ENCODE peak calls at places on chromosome 11, in nine cellular contexts. One of them, this sample, is unnamed.

GRCh38 chr11:134615041-134615615 is 203.1 kb upstream of the B3GAT1 start:
- DNase-seq in HCT116: no peak
- DNase-seq in HepG2: no peak
- DNase-seq in GM23338: no peak
- DNase-seq in stomach: no peak
- DNase-seq in SK-N-SH: no peak
- DNase-seq in SK-N-MC: no peak
- DNase-seq in HL-60: no peak
- DNase-seq in GM12892: no peak
- DNase-seq in this sample: no peak

GRCh38 chr11:6604081-6604626 is 580 bp downstream of the ILK start:
- DNase-seq in HCT116: no peak
- DNase-seq in HepG2: peak; percentile 64
- DNase-seq in GM23338: peak; percentile 59
- DNase-seq in stomach: peak; percentile 45
- DNase-seq in SK-N-SH: peak; percentile 73
- DNase-seq in SK-N-MC: no peak
- DNase-seq in HL-60: peak; percentile 68
- DNase-seq in GM12892: no peak
- DNase-seq in this sample: peak; percentile 89

GRCh38 chr11:67301951-67302516 is 1.3 kb upstream of the SSH3 start:
- DNase-seq in HCT116: no peak
- DNase-seq in HepG2: no peak
- DNase-seq in GM23338: peak; percentile 83
- DNase-seq in stomach: peak; percentile 67
- DNase-seq in SK-N-SH: no peak
- DNase-seq in SK-N-MC: no peak
- DNase-seq in HL-60: peak; percentile 60
- DNase-seq in GM12892: peak; percentile 13
- DNase-seq in this sample: peak; percentile 81

GRCh38 chr11:84264066-84264465 is 977.9 kb upstream of the CCDC90B start:
- DNase-seq in HCT116: no peak
- DNase-seq in HepG2: no peak
- DNase-seq in GM23338: no peak
- DNase-seq in stomach: no peak
- DNase-seq in SK-N-SH: no peak
- DNase-seq in SK-N-MC: no peak
- DNase-seq in HL-60: no peak
- DNase-seq in GM12892: no peak
- DNase-seq in this sample: no peak

GRCh38 chr11:61700221-61700620 is 20.0 kb downstream of the DAGLA start:
- DNase-seq in HCT116: peak; percentile 38
- DNase-seq in HepG2: peak; percentile 46
- DNase-seq in GM23338: no peak
- DNase-seq in stomach: peak; percentile 83
- DNase-seq in SK-N-SH: no peak
- DNase-seq in SK-N-MC: no peak
- DNase-seq in HL-60: no peak
- DNase-seq in GM12892: no peak
- DNase-seq in this sample: no peak

GRCh38 chr11:105767945-105768344 is 158.1 kb downstream of the GRIA4 start:
- DNase-seq in HCT116: no peak
- DNase-seq in HepG2: no peak
- DNase-seq in GM23338: no peak
- DNase-seq in stomach: no peak
- DNase-seq in SK-N-SH: no peak
- DNase-seq in SK-N-MC: no peak
- DNase-seq in HL-60: no peak
- DNase-seq in GM12892: no peak
- DNase-seq in this sample: no peak

GRCh38 chr11:102138677-102139076 is 28.4 kb downstream of the YAP1 start:
- DNase-seq in HCT116: no peak
- DNase-seq in HepG2: no peak
- DNase-seq in GM23338: no peak
- DNase-seq in stomach: no peak
- DNase-seq in SK-N-SH: no peak
- DNase-seq in SK-N-MC: no peak
- DNase-seq in HL-60: no peak
- DNase-seq in GM12892: no peak
- DNase-seq in this sample: no peak

GRCh38 chr11:64726211-64726641 is 3.2 kb upstream of the NRXN2 start:
- DNase-seq in HCT116: no peak
- DNase-seq in HepG2: no peak
- DNase-seq in GM23338: peak; percentile 41
- DNase-seq in stomach: no peak
- DNase-seq in SK-N-SH: no peak
- DNase-seq in SK-N-MC: no peak
- DNase-seq in HL-60: no peak
- DNase-seq in GM12892: no peak
- DNase-seq in this sample: peak; percentile 69

GRCh38 chr11:1829039-1829820 is 5.6 kb upstream of the SYT8 start:
- DNase-seq in HCT116: no peak
- DNase-seq in HepG2: no peak
- DNase-seq in GM23338: no peak
- DNase-seq in stomach: no peak
- DNase-seq in SK-N-SH: no peak
- DNase-seq in SK-N-MC: no peak
- DNase-seq in HL-60: no peak
- DNase-seq in GM12892: peak; percentile 25
- DNase-seq in this sample: no peak

GRCh38 chr11:77771135-77771534 is 49.4 kb downstream of the RSF1 start:
- DNase-seq in HCT116: no peak
- DNase-seq in HepG2: no peak
- DNase-seq in GM23338: no peak
- DNase-seq in stomach: no peak
- DNase-seq in SK-N-SH: no peak
- DNase-seq in SK-N-MC: peak; percentile 6
- DNase-seq in HL-60: no peak
- DNase-seq in GM12892: no peak
- DNase-seq in this sample: no peak

GRCh38 chr11:35617687-35618496 is at the start of gene FJX1:
- DNase-seq in HCT116: no peak
- DNase-seq in HepG2: peak; percentile 17
- DNase-seq in GM23338: peak; percentile 90
- DNase-seq in stomach: no peak
- DNase-seq in SK-N-SH: peak; percentile 96
- DNase-seq in SK-N-MC: no peak
- DNase-seq in HL-60: peak; percentile 13
- DNase-seq in GM12892: peak; percentile 70
- DNase-seq in this sample: peak; percentile 78

GRCh38 chr11:28837599-28837998 is 729.4 kb downstream of the METTL15 start:
- DNase-seq in HCT116: no peak
- DNase-seq in HepG2: no peak
- DNase-seq in GM23338: no peak
- DNase-seq in stomach: no peak
- DNase-seq in SK-N-SH: no peak
- DNase-seq in SK-N-MC: no peak
- DNase-seq in HL-60: no peak
- DNase-seq in GM12892: no peak
- DNase-seq in this sample: no peak

GRCh38 chr11:92224394-92225205 is at the start of gene FAT3:
- DNase-seq in HCT116: no peak
- DNase-seq in HepG2: no peak
- DNase-seq in GM23338: peak; percentile 81
- DNase-seq in stomach: no peak
- DNase-seq in SK-N-SH: peak; percentile 83
- DNase-seq in SK-N-MC: no peak
- DNase-seq in HL-60: no peak
- DNase-seq in GM12892: no peak
- DNase-seq in this sample: no peak

GRCh38 chr11:131002145-131002544 is 85.9 kb upstream of the SNX19 start:
- DNase-seq in HCT116: no peak
- DNase-seq in HepG2: no peak
- DNase-seq in GM23338: no peak
- DNase-seq in stomach: no peak
- DNase-seq in SK-N-SH: no peak
- DNase-seq in SK-N-MC: no peak
- DNase-seq in HL-60: no peak
- DNase-seq in GM12892: no peak
- DNase-seq in this sample: no peak

GRCh38 chr11:14981507-14981906 is 9.4 kb upstream of the CALCA start:
- DNase-seq in HCT116: no peak
- DNase-seq in HepG2: no peak
- DNase-seq in GM23338: no peak
- DNase-seq in stomach: no peak
- DNase-seq in SK-N-SH: no peak
- DNase-seq in SK-N-MC: no peak
- DNase-seq in HL-60: no peak
- DNase-seq in GM12892: no peak
- DNase-seq in this sample: no peak

GRCh38 chr11:115803341-115803740 is 299.1 kb upstream of the CADM1 start:
- DNase-seq in HCT116: no peak
- DNase-seq in HepG2: no peak
- DNase-seq in GM23338: no peak
- DNase-seq in stomach: no peak
- DNase-seq in SK-N-SH: no peak
- DNase-seq in SK-N-MC: no peak
- DNase-seq in HL-60: no peak
- DNase-seq in GM12892: no peak
- DNase-seq in this sample: no peak

GRCh38 chr11:131724436-131724995 is 354.1 kb downstream of the NTM start:
- DNase-seq in HCT116: no peak
- DNase-seq in HepG2: no peak
- DNase-seq in GM23338: no peak
- DNase-seq in stomach: no peak
- DNase-seq in SK-N-SH: no peak
- DNase-seq in SK-N-MC: no peak
- DNase-seq in HL-60: no peak
- DNase-seq in GM12892: no peak
- DNase-seq in this sample: no peak

GRCh38 chr11:59669611-59670009 is 773 bp upstream of the PATL1 start:
- DNase-seq in HCT116: no peak
- DNase-seq in HepG2: no peak
- DNase-seq in GM23338: peak; percentile 63
- DNase-seq in stomach: peak; percentile 34
- DNase-seq in SK-N-SH: no peak
- DNase-seq in SK-N-MC: no peak
- DNase-seq in HL-60: no peak
- DNase-seq in GM12892: no peak
- DNase-seq in this sample: peak; percentile 91

GRCh38 chr11:125335101-125335500 is 161.0 kb downstream of the FEZ1 start:
- DNase-seq in HCT116: no peak
- DNase-seq in HepG2: no peak
- DNase-seq in GM23338: no peak
- DNase-seq in stomach: no peak
- DNase-seq in SK-N-SH: no peak
- DNase-seq in SK-N-MC: no peak
- DNase-seq in HL-60: no peak
- DNase-seq in GM12892: no peak
- DNase-seq in this sample: peak; percentile 56

GRCh38 chr11:129866328-129866727 is 29.1 kb downstream of the NFRKB start:
- DNase-seq in HCT116: no peak
- DNase-seq in HepG2: no peak
- DNase-seq in GM23338: no peak
- DNase-seq in stomach: no peak
- DNase-seq in SK-N-SH: no peak
- DNase-seq in SK-N-MC: no peak
- DNase-seq in HL-60: no peak
- DNase-seq in GM12892: no peak
- DNase-seq in this sample: no peak
- TF ChIP-seq POLR2AphosphoS5 in HCT116: no peak
- TF ChIP-seq POLR2AphosphoS5 in HepG2: peak; percentile 4
- TF ChIP-seq POLR2AphosphoS5 in GM23338: no peak
- TF ChIP-seq POLR2AphosphoS5 in stomach: no peak
- TF ChIP-seq POLR2AphosphoS5 in SK-N-SH: no peak
- TF ChIP-seq POLR2AphosphoS5 in SK-N-MC: no peak
- TF ChIP-seq POLR2AphosphoS5 in HL-60: no peak
- TF ChIP-seq POLR2AphosphoS5 in GM12892: no peak
- TF ChIP-seq POLR2AphosphoS5 in this sample: no peak

DNA sequence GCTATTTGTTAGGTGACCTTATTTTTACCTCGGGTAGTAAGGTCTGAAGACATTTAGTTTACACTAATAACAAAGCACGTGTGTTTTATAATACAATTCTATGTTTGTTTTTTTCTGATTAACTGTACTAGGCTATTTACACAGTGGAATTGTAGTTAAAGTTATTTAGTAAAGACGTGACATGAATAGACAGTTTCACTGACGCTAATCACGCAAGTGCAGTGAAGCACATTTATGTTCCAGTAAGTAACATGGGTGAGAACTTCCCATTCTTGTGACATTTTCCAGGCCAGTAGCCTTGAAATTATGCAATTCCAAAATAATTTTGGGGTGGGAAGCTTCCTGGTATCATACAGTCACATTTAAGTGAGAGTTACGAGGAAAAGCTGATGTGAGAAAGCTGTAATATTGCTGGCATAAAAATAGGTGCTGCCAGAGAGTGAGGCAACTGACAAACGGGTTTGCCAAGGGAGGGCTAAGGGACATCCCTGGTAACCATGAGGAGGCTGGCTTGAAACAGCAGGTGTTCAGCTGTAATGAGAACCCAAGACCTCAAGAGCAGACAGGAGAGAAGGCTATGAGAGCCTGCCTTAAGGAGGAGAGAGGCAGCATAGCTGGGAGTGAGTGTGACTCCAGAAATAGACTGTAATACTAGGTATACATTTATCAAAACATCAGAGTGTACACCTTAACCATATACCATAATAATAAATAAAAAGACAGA is 378.8 kb downstream of the DCDC1 start:
- DNase-seq in HCT116: no peak
- DNase-seq in HepG2: no peak
- DNase-seq in GM23338: no peak
- DNase-seq in stomach: no peak
- DNase-seq in SK-N-SH: no peak
- DNase-seq in SK-N-MC: no peak
- DNase-seq in HL-60: no peak
- DNase-seq in GM12892: no peak
- DNase-seq in this sample: no peak
- TF ChIP-seq POLR2AphosphoS5 in HCT116: no peak
- TF ChIP-seq POLR2AphosphoS5 in HepG2: no peak
- TF ChIP-seq POLR2AphosphoS5 in GM23338: no peak
- TF ChIP-seq POLR2AphosphoS5 in stomach: no peak
- TF ChIP-seq POLR2AphosphoS5 in SK-N-SH: no peak
- TF ChIP-seq POLR2AphosphoS5 in SK-N-MC: no peak
- TF ChIP-seq POLR2AphosphoS5 in HL-60: no peak
- TF ChIP-seq POLR2AphosphoS5 in GM12892: no peak
- TF ChIP-seq POLR2AphosphoS5 in this sample: no peak

GRCh38 chr11:72225411-72225951 is 914 bp downstream of the INPPL1 start:
- DNase-seq in HCT116: no peak
- DNase-seq in HepG2: no peak
- DNase-seq in GM23338: peak; percentile 27
- DNase-seq in stomach: no peak
- DNase-seq in SK-N-SH: peak; percentile 42
- DNase-seq in SK-N-MC: no peak
- DNase-seq in HL-60: peak; percentile 34
- DNase-seq in GM12892: no peak
- DNase-seq in this sample: peak; percentile 80
- TF ChIP-seq POLR2AphosphoS5 in HCT116: no peak
- TF ChIP-seq POLR2AphosphoS5 in HepG2: no peak
- TF ChIP-seq POLR2AphosphoS5 in GM23338: no peak
- TF ChIP-seq POLR2AphosphoS5 in stomach: no peak
- TF ChIP-seq POLR2AphosphoS5 in SK-N-SH: no peak
- TF ChIP-seq POLR2AphosphoS5 in SK-N-MC: no peak
- TF ChIP-seq POLR2AphosphoS5 in HL-60: no peak
- TF ChIP-seq POLR2AphosphoS5 in GM12892: peak; percentile 31
- TF ChIP-seq POLR2AphosphoS5 in this sample: no peak

DNA sequence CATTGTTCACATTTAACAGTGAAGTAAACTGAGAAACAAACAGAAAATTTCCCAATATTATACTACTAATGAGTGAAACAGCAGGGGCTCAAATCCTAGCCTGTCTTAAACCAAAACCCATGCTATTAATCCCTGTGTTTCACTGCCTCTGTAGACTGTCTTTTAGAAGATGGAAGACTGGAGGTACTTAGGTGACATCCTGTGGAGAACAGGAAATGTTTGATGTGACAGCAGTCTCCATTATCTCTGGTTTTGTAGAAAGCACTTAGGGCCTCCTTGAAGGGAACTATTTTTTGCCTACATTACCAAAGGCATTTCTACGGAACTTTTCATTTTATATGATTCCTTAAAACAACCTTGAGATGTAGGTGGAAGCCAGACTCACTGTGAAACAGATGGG is 288.1 kb upstream of the SORL1-AS1 start:
- DNase-seq in HCT116: no peak
- DNase-seq in HepG2: no peak
- DNase-seq in GM23338: no peak
- DNase-seq in stomach: no peak
- DNase-seq in SK-N-SH: no peak
- DNase-seq in SK-N-MC: no peak
- DNase-seq in HL-60: no peak
- DNase-seq in GM12892: no peak
- DNase-seq in this sample: no peak
- TF ChIP-seq POLR2AphosphoS5 in HCT116: no peak
- TF ChIP-seq POLR2AphosphoS5 in HepG2: no peak
- TF ChIP-seq POLR2AphosphoS5 in GM23338: no peak
- TF ChIP-seq POLR2AphosphoS5 in stomach: no peak
- TF ChIP-seq POLR2AphosphoS5 in SK-N-SH: no peak
- TF ChIP-seq POLR2AphosphoS5 in SK-N-MC: no peak
- TF ChIP-seq POLR2AphosphoS5 in HL-60: no peak
- TF ChIP-seq POLR2AphosphoS5 in GM12892: no peak
- TF ChIP-seq POLR2AphosphoS5 in this sample: no peak